ENCODE peak calls at places on chromosomes 7 and 10, in eight cellular contexts. V, J, T, H, D, F, N and R are unnamed samples.

GRCh38 chr7:158085741-158086695 is 501.6 kb downstream of the PTPRN2 start:
- DNase-seq in V (no peak), J (no peak), T (no peak), H (no peak), D (no peak), F (no peak), N (no peak), R (no peak)

GRCh38 chr7:9945882-9946281 is 1027.8 kb upstream of the PHF14 start:
- DNase-seq in V (no peak), J (no peak), T (no peak), H (no peak), D (no peak), F (no peak), N (no peak), R (no peak)

GRCh38 chr7:34445653-34446052 is 212.4 kb upstream of the NPSR1 start:
- DNase-seq in V (no peak), J (no peak), T (peak; percentile 43), H (no peak), D (peak; percentile 44), F (no peak), N (no peak), R (no peak)

GRCh38 chr7:21454906-21455305 is 27.0 kb downstream of the SP4 start:
- DNase-seq in V (no peak), J (no peak), T (no peak), H (no peak), D (no peak), F (no peak), N (no peak), R (no peak)

GRCh38 chr10:114083040-114083439 is 39.4 kb downstream of the ADRB1 start:
- DNase-seq in V (no peak), J (no peak), T (no peak), H (no peak), D (no peak), F (no peak), N (no peak), R (peak; percentile 30)

GRCh38 chr7:101733713-101734475 is 83.5 kb upstream of the CUX1 start:
- DNase-seq in V (peak; percentile 29), J (no peak), T (peak; percentile 50), H (peak; percentile 84), D (peak; percentile 45), F (peak; percentile 31), N (no peak), R (no peak)

GRCh38 chr7:106063692-106064091 is 48.4 kb downstream of the SYPL1 start:
- DNase-seq in V (no peak), J (no peak), T (no peak), H (no peak), D (no peak), F (no peak), N (no peak), R (no peak)

GRCh38 chr10:35563266-35563891 is 41.8 kb upstream of the GJD4 start:
- DNase-seq in V (peak; percentile 59), J (peak; percentile 77), T (peak; percentile 85), H (peak; percentile 76), D (peak; percentile 65), F (peak; percentile 57), N (no peak), R (peak; percentile 57)

GRCh38 chr10:62426600-62426999 is 52.4 kb downstream of the ZNF365 start:
- DNase-seq in V (no peak), J (no peak), T (no peak), H (peak; percentile 2), D (no peak), F (no peak), N (no peak), R (no peak)

GRCh38 chr7:36066021-36066664 is 86.9 kb upstream of the EEPD1 start:
- DNase-seq in V (no peak), J (no peak), T (no peak), H (no peak), D (no peak), F (no peak), N (no peak), R (no peak)

GRCh38 chr10:504131-504611 is 185.3 kb downstream of the DIP2C start:
- DNase-seq in V (no peak), J (no peak), T (no peak), H (no peak), D (no peak), F (no peak), N (no peak), R (no peak)

GRCh38 chr10:32616438-32616837 is 170.5 kb downstream of the CCDC7 start:
- DNase-seq in V (no peak), J (no peak), T (no peak), H (no peak), D (no peak), F (no peak), N (no peak), R (no peak)

GRCh38 chr7:95357623-95358022 is 33.3 kb upstream of the PON1 start:
- DNase-seq in V (no peak), J (no peak), T (peak; percentile 7), H (no peak), D (no peak), F (no peak), N (no peak), R (no peak)
- TF ChIP-seq CTCF in V (peak; percentile 12), J (no peak), T (peak; percentile 3), H (peak; percentile 19), D (no peak), F (no peak), N (no peak), R (no peak)

DNA sequence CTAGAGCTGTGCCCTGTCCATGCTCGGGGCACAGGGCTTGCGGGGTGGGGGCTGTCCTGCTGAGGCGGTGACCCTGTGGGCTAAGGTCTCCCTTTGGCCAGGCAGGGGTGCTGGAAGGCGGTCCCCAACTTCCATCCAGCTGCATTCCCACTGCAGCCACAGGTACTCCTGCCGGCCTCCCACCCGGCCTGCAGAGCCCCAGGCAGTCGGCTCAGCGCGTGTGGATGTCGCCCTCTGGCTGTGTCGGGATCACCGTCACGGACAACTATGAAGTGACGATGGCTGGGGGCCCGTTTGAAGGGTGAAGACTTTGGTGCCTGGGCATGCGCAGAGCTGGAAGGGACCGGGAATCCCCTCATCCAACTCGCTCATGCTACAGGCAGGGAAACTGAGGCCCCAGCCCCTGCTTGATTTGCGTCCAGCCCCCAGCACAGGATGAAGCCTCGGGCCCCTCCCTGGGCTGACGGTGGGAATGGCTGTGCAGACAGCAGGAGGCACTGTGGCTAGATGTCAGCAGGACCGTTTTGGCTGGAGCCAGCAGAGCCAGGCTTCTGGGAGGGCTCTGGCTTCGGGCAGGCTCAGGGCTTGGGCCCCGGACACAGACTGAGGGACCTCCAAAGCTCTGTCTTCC is 2.3 kb upstream of the TMEM184A start:
- DNase-seq in V (no peak), J (peak; percentile 61), T (no peak), H (no peak), D (no peak), F (no peak), N (no peak), R (peak; percentile 20)
- TF ChIP-seq CTCF in V (no peak), J (peak; percentile 70), T (peak; percentile 18), H (peak; percentile 7), D (peak; percentile 12), F (peak; percentile 62), N (no peak), R (no peak)

GRCh38 chr7:37732880-37733279 is 49.3 kb downstream of the GPR141 start:
- DNase-seq in V (no peak), J (no peak), T (no peak), H (no peak), D (no peak), F (no peak), N (no peak), R (no peak)

GRCh38 chr7:37728747-37729146 is 45.2 kb downstream of the GPR141 start:
- DNase-seq in V (no peak), J (no peak), T (no peak), H (no peak), D (no peak), F (no peak), N (no peak), R (no peak)

GRCh38 chr7:37729160-37729559 is 45.6 kb downstream of the GPR141 start:
- DNase-seq in V (no peak), J (no peak), T (no peak), H (no peak), D (no peak), F (no peak), N (no peak), R (no peak)

GRCh38 chr7:37730489-37730888 is 46.9 kb downstream of the GPR141 start:
- DNase-seq in V (no peak), J (no peak), T (no peak), H (no peak), D (no peak), F (no peak), N (no peak), R (no peak)

DNA sequence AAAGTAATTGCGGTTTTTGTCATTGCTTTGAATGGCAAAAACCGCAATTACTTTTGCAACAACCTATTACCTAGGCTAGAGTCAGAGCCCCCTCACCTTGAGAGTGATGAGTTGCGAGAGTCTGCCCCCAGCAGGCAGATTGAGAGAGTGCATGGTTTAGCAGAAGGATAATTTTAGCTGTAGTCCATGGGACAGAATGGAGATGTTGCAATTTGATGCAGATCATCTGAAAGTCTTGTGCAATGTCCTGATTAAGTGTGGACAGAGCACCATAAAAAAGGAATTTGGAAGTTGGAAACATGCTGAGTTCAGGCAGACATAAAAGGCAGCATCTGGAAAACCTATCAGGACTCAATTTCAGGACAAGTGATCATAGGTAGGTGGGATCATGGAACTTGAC is 48.7 kb downstream of the GPR141 start:
- DNase-seq in V (peak; percentile 6), J (peak; percentile 45), T (peak; percentile 0), H (peak; percentile 67), D (peak; percentile 34), F (peak; percentile 26), N (no peak), R (peak; percentile 48)
- TF ChIP-seq CTCF in V (peak; percentile 60), J (peak; percentile 77), T (no peak), H (peak; percentile 85), D (peak; percentile 23), F (peak; percentile 56), N (no peak), R (peak; percentile 48)

GRCh38 chr10:69090687-69091450 is 3.0 kb downstream of the SRGN start:
- DNase-seq in V (no peak), J (no peak), T (no peak), H (no peak), D (no peak), F (no peak), N (no peak), R (no peak)

GRCh38 chr10:69092959-69093850 is 5.3 kb downstream of the SRGN start:
- DNase-seq in V (peak; percentile 73), J (peak; percentile 85), T (peak; percentile 92), H (peak; percentile 80), D (peak; percentile 86), F (peak; percentile 80), N (peak; percentile 27), R (peak; percentile 94)

GRCh38 chr10:69097729-69098128 is 9.8 kb downstream of the SRGN start:
- DNase-seq in V (no peak), J (no peak), T (peak; percentile 50), H (no peak), D (no peak), F (no peak), N (no peak), R (no peak)

GRCh38 chr10:69096045-69096444 is 8.1 kb downstream of the SRGN start:
- DNase-seq in V (no peak), J (no peak), T (no peak), H (no peak), D (no peak), F (no peak), N (no peak), R (peak; percentile 48)

DNA sequence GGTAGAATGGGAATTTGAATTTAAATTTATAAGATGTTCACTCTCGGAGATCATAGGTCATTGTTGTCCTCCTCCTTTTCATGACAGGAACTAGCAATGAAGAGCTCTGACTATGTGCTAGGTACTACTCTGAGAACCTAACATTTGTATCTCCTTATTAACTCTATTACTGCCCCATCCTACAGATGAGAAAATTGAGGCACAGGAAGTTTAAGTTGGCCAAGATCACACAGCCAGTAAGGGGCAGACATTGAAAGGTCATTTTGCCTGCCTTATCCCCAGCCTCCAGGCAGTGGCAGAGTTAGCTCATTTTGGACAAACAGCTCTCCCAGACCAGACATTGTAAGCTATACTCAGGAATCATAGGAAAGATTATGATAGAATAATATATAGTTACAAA is 6.0 kb downstream of the SRGN start:
- DNase-seq in V (no peak), J (no peak), T (peak; percentile 66), H (no peak), D (peak; percentile 42), F (no peak), N (no peak), R (no peak)
- TF ChIP-seq CTCF in V (no peak), J (no peak), T (peak; percentile 29), H (no peak), D (peak; percentile 50), F (no peak), N (no peak), R (no peak)